ENCODE peak calls at places on chromosome 12, in six cellular contexts. A is left ventricle myocardium inferior, M is tibial artery, P is psoas muscle, Q is A549, Z is heart left ventricle. R is an unnamed sample. For H3K4me1, the result is how much of the 10 kb centered on the place peaks cover.

GRCh38 chr12:122021193-122021821 is 377 bp upstream of the BCL7A start:
- DNase-seq in P (no peak), Q (no peak), M (peak), A (peak), Z (no peak), R (peak)

GRCh38 chr12:109458771-109459208 is 18.3 kb downstream of the KCTD10 start:
- DNase-seq in P (no peak), Z (no peak), M (no peak), Q (no peak), A (no peak), R (peak)

GRCh38 chr12:26628234-26628633 is 204.8 kb downstream of the ITPR2 start:
- DNase-seq in Z (no peak), P (no peak), M (no peak), A (no peak), Q (no peak), R (no peak)

GRCh38 chr12:95548056-95548538 is 3.2 kb downstream of the USP44 start:
- DNase-seq in P (peak), Z (no peak), M (no peak), A (peak), Q (no peak), R (peak)

GRCh38 chr12:56163533-56164344 is 5.6 kb downstream of the MYL6 start:
- DNase-seq in A (no peak), M (no peak), P (no peak), Q (no peak), Z (no peak), R (no peak)

GRCh38 chr12:55927588-55928502 is at the start of gene PYM1:
- DNase-seq in Q (peak), A (peak), P (peak), M (peak), Z (peak), R (peak)

GRCh38 chr12:112013601-112014402 is 576 bp downstream of the ERP29 start:
- DNase-seq in P (peak), Z (peak), M (peak), Q (peak), A (peak), R (peak)

GRCh38 chr12:88865537-88865936 is 285.3 kb upstream of the KITLG start:
- DNase-seq in Q (no peak), P (no peak), A (no peak), M (no peak), Z (no peak), R (no peak)

GRCh38 chr12:60398547-60398946 is 802.7 kb downstream of the SLC16A7 start:
- DNase-seq in A (no peak), Z (no peak), P (no peak), Q (no peak), M (no peak), R (no peak)

GRCh38 chr12:64695550-64695949 is 63.7 kb downstream of the GNS start:
- DNase-seq in A (no peak), Z (no peak), Q (no peak), P (no peak), M (peak), R (no peak)

GRCh38 chr12:51686727-51687126 is 95.7 kb downstream of the SCN8A start:
- DNase-seq in Q (no peak), P (no peak), Z (no peak), M (no peak), A (no peak), R (no peak)

GRCh38 chr12:131028587-131029338 is 75.1 kb downstream of the ADGRD1 start:
- DNase-seq in A (no peak), Z (no peak), P (no peak), Q (no peak), M (no peak), R (no peak)

GRCh38 chr12:12718853-12719252 is 1.7 kb downstream of the CDKN1B start:
- DNase-seq in P (no peak), Z (no peak), M (no peak), A (no peak), Q (no peak), R (peak)

GRCh38 chr12:82754856-82755255 is 68.2 kb downstream of the TMTC2 start:
- DNase-seq in Q (no peak), P (no peak), Z (no peak), M (no peak), A (no peak), R (no peak)

GRCh38 chr12:123141615-123142517 is 9.0 kb downstream of the PITPNM2 start:
- DNase-seq in P (peak), Z (peak), M (peak), A (peak), Q (no peak), R (no peak)

GRCh38 chr12:51372021-51372420 is 19.2 kb downstream of the GALNT6 start:
- DNase-seq in P (no peak), M (no peak), Q (no peak), A (no peak), Z (no peak), R (no peak)

GRCh38 chr12:45216297-45216982 is 545 bp downstream of the ANO6 start:
- DNase-seq in Z (peak), M (peak), P (peak), A (peak), Q (peak), R (peak)

GRCh38 chr12:55713721-55714120 is 2.1 kb upstream of the BLOC1S1 start:
- DNase-seq in A (no peak), Q (peak), Z (no peak), M (no peak), P (no peak), R (peak)

GRCh38 chr12:29053567-29053966 is 95.5 kb upstream of the FAR2 start:
- DNase-seq in P (no peak), A (no peak), M (no peak), Q (no peak), Z (no peak), R (no peak)

GRCh38 chr12:125120566-125120965 is 55.3 kb downstream of the AACS start:
- DNase-seq in P (no peak), M (no peak), Z (no peak), Q (no peak), A (no peak), R (no peak)

GRCh38 chr12:63814146-63814774 is 30.2 kb upstream of the SRGAP1 start:
- DNase-seq in P (no peak), Q (no peak), M (no peak), Z (no peak), A (no peak), R (no peak)

GRCh38 chr12:127779301-127780045 is 487.5 kb upstream of the TMEM132C start:
- DNase-seq in Z (no peak), P (no peak), A (no peak), M (no peak), Q (no peak), R (no peak)

GRCh38 chr12:16939871-16940306 is 333.9 kb upstream of the LMO3 start:
- DNase-seq in Q (peak), M (no peak), A (no peak), Z (no peak), P (no peak), R (peak)

GRCh38 chr12:14554281-14555008 is 13.2 kb downstream of the PLBD1 start:
- DNase-seq in Z (peak), P (peak), M (peak), Q (no peak), A (peak), R (peak)

GRCh38 chr12:119247720-119248043 is 69.0 kb downstream of the HSPB8 start:
- DNase-seq in P (no peak), Z (no peak), Q (no peak), M (no peak), A (no peak), R (no peak)
- H3K4me1 ChIP-seq in P (under half), Z (under half), Q (under half), M (under half), A (under half), R (under half)

DNA sequence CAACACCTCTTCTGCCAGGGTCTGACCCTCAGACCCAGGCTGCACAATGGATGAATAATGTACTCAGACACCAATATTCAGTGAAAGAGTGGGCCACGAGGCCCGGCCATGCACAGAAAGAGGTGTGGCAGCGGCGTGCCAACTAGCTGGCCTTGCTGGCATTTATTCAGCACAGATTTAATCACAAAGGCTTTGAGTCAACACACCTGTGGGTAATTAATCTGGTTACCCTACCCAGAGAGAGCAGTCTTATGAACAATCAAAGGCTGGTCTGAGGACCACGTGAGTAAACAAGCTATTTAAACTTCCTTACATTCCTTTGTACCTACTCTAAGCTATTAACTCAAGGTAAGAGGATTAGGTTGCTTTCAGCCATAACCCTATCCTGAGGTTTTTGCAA is 324.8 kb downstream of the C12orf50 start:
- DNase-seq in A (no peak), P (no peak), Z (no peak), Q (no peak), M (no peak), R (no peak)
- H3K4me3 ChIP-seq in A (no peak), P (no peak), Z (no peak), Q (no peak), M (no peak), R (no peak)

GRCh38 chr12:7092986-7093460 is 778 bp upstream of the C1R start:
- DNase-seq in Z (no peak), M (no peak), Q (no peak), A (no peak), P (no peak), R (no peak)

GRCh38 chr12:7091660-7092228 is 501 bp downstream of the C1R start:
- DNase-seq in M (no peak), P (peak), A (peak), Q (no peak), Z (peak), R (no peak)

GRCh38 chr12:7093892-7094291 is 1.6 kb upstream of the C1R start:
- DNase-seq in M (no peak), P (no peak), Q (no peak), Z (no peak), A (no peak), R (peak)

GRCh38 chr12:7092229-7092985 is at the start of gene C1R:
- DNase-seq in M (peak), Q (peak), Z (peak), P (peak), A (peak), R (peak)

GRCh38 chr12:7093486-7093885 is 1.2 kb upstream of the C1R start:
- DNase-seq in Z (no peak), A (no peak), M (no peak), P (no peak), Q (no peak), R (no peak)
- H3K27ac ChIP-seq in Z (no peak), A (no peak), M (peak), P (no peak), Q (no peak), R (no peak)

GRCh38 chr12:118922405-118922804 is 58.9 kb upstream of the SRRM4 start:
- DNase-seq in A (no peak), M (no peak), Q (no peak), Z (no peak), P (no peak), R (peak)

DNA sequence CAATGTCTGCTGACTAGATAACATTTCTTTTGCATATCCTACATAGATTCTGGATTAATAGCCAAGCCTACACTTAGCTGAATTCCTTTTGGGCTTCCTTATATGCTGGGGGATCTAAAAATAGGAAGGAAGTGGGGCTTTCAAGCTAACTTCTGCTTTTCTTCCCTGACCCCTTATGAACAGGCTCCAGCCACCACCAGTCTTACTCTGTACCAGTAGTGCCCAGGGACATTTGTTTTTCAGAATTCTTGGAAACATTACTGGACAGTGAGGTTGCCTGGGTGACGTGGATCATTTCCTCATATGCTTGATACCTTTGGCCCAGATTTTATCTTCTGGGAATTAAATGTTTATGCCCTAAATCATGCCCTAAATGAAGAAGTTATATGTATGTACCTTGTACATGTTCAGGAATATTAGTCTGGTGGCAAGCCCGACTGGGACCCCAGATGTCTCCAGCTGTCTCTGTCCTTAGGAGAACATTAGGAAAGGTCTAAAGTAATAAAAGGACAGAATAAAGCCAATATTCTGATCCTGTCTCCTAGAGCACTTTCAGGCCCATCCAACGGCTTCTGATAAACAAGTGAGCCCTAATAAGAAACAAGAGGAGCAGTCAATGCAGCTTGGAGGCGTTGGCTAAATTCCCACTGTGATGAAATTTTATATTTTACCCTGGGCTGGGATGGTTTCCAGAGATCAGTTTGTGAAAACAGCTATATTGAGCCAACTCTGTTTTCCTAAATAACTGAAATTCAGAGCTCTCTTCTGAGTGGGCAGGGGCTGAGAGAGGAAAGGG is 55.7 kb upstream of the SRRM4 start:
- DNase-seq in Q (no peak), P (no peak), Z (no peak), M (no peak), A (no peak), R (no peak)
- H3K4me1 ChIP-seq in Q (under half), P (under half), Z (under half), M (under half), A (under half), R (under half)